ENCODE peak calls at places on chromosomes 3 and 15, in eight cellular contexts. E is mucosa of descending colon; U is brain microvascular endothelial cell; O is cardiac fibroblast; Y is AG04449; W is bronchial epithelial cell; I is astrocyte of the spinal cord; N is Jurkat, Clone E6-1. T is an unnamed sample.

GRCh38 chr3:60588806-60589205 is 662.4 kb downstream of the FHIT start:
- DNase-seq in E (no peak), U (peak; percentile 39), O (peak; percentile 54), Y (no peak), W (peak; percentile 98), I (peak; percentile 61), N (no peak), T (no peak)

GRCh38 chr3:126393563-126393962 is 1.1 kb upstream of the CFAP100 start:
- DNase-seq in E (no peak), U (no peak), O (no peak), Y (no peak), W (no peak), I (no peak), N (no peak), T (no peak)

GRCh38 chr3:129794319-129795201 is 99.0 kb downstream of the TMCC1 start:
- DNase-seq in E (peak; percentile 70), U (no peak), O (peak; percentile 70), Y (no peak), W (peak; percentile 98), I (peak; percentile 50), N (no peak), T (peak; percentile 38)

GRCh38 chr3:23077126-23077525 is 126.0 kb upstream of the UBE2E2 start:
- DNase-seq in E (no peak), U (no peak), O (no peak), Y (no peak), W (peak; percentile 75), I (no peak), N (no peak), T (no peak)

GRCh38 chr3:4421121-4421520 is 45.9 kb downstream of the SUMF1 start:
- DNase-seq in E (no peak), U (peak; percentile 80), O (peak; percentile 88), Y (no peak), W (peak; percentile 97), I (peak; percentile 60), N (no peak), T (peak; percentile 75)

GRCh38 chr3:172522871-172523818 is at the start of gene TNFSF10:
- DNase-seq in E (peak; percentile 83), U (no peak), O (no peak), Y (no peak), W (peak; percentile 81), I (no peak), N (peak; percentile 62), T (no peak)

GRCh38 chr3:124846189-124846588 is 41.0 kb downstream of the ITGB5 start:
- DNase-seq in E (no peak), U (peak; percentile 59), O (peak; percentile 92), Y (no peak), W (peak; percentile 28), I (peak; percentile 73), N (no peak), T (peak; percentile 90)

GRCh38 chr15:60932051-60932915 is 296.8 kb downstream of the RORA start:
- DNase-seq in E (no peak), U (no peak), O (peak; percentile 80), Y (peak; percentile 21), W (peak; percentile 95), I (peak; percentile 62), N (peak; percentile 19), T (peak; percentile 45)

GRCh38 chr3:21962456-21962855 is 211.4 kb upstream of the ZNF385D start:
- DNase-seq in E (no peak), U (peak; percentile 57), O (peak; percentile 74), Y (no peak), W (no peak), I (peak; percentile 65), N (no peak), T (peak; percentile 85)

GRCh38 chr15:66095871-66096710 is 157.5 kb downstream of the MEGF11 start:
- DNase-seq in E (no peak), U (no peak), O (no peak), Y (no peak), W (no peak), I (no peak), N (no peak), T (no peak)

GRCh38 chr15:27495963-27496459 is 525.0 kb downstream of the GABRG3 start:
- DNase-seq in E (no peak), U (no peak), O (no peak), Y (no peak), W (no peak), I (no peak), N (no peak), T (no peak)

GRCh38 chr15:74423443-74424257 is 10.1 kb downstream of the SEMA7A start:
- DNase-seq in E (no peak), U (no peak), O (no peak), Y (no peak), W (peak; percentile 95), I (no peak), N (no peak), T (no peak)

GRCh38 chr15:31177936-31178335 is 76.4 kb upstream of the TRPM1 start:
- DNase-seq in E (no peak), U (no peak), O (no peak), Y (no peak), W (peak; percentile 9), I (no peak), N (no peak), T (no peak)

GRCh38 chr3:88000853-88001252 is 58.0 kb downstream of the CGGBP1 start:
- DNase-seq in E (no peak), U (no peak), O (peak; percentile 8), Y (no peak), W (no peak), I (peak; percentile 22), N (no peak), T (peak; percentile 52)

GRCh38 chr3:87993566-87993965 is 65.2 kb downstream of the CGGBP1 start:
- DNase-seq in E (no peak), U (no peak), O (no peak), Y (no peak), W (no peak), I (no peak), N (no peak), T (no peak)

GRCh38 chr3:87997966-87998365 is 60.8 kb downstream of the CGGBP1 start:
- DNase-seq in E (no peak), U (no peak), O (no peak), Y (no peak), W (no peak), I (no peak), N (no peak), T (no peak)

GRCh38 chr3:87996845-87997244 is 62.0 kb downstream of the CGGBP1 start:
- DNase-seq in E (no peak), U (no peak), O (no peak), Y (no peak), W (no peak), I (no peak), N (no peak), T (no peak)

DNA sequence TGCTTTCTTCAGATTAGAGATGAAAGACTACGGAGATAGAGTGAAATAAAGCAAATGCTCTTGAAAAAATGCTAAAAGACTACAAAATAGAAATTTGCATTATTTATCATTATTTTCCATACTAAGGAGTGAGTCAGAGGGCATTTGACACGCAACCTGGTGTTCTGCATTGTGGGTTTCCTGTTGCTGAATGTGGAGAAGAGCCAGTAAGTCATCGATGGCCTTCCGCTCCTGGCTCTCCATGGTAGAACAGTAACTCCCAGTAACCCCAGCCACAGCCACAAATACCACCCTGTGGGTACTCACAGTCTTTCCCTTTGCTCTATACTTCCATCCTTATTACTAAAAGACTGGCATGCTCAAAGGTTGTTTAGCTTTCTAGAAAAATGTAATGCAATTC is 61.5 kb downstream of the CGGBP1 start:
- DNase-seq in E (no peak), U (peak; percentile 79), O (peak; percentile 55), Y (no peak), W (peak; percentile 48), I (peak; percentile 49), N (no peak), T (peak; percentile 72)
- H3K4me3 ChIP-seq in E (no peak overlapping the region), U (no peak overlapping the region), O (no peak overlapping the region), Y (no peak overlapping the region), W (no peak overlapping the region), I (no peak overlapping the region), N (no peak overlapping the region), T (no peak overlapping the region)

GRCh38 chr15:39248204-39248603 is 332.7 kb upstream of the THBS1 start:
- DNase-seq in E (no peak), U (peak; percentile 51), O (peak; percentile 96), Y (no peak), W (peak; percentile 41), I (peak; percentile 71), N (no peak), T (no peak)
- H3K4me3 ChIP-seq in E (no peak overlapping the region), U (no peak overlapping the region), O (no peak overlapping the region), Y (no peak overlapping the region), W (no peak overlapping the region), I (no peak overlapping the region), N (no peak overlapping the region), T (no peak overlapping the region)

GRCh38 chr3:9130318-9131110 is 118.9 kb downstream of the SRGAP3 start:
- DNase-seq in E (no peak), U (no peak), O (no peak), Y (no peak), W (no peak), I (no peak), N (no peak), T (no peak)

GRCh38 chr3:9135526-9135925 is 113.9 kb downstream of the SRGAP3 start:
- DNase-seq in E (no peak), U (no peak), O (no peak), Y (no peak), W (no peak), I (no peak), N (no peak), T (no peak)

GRCh38 chr3:9136746-9137434 is 112.6 kb downstream of the SRGAP3 start:
- DNase-seq in E (no peak), U (no peak), O (no peak), Y (no peak), W (no peak), I (no peak), N (no peak), T (no peak)

GRCh38 chr3:9139366-9139765 is 110.1 kb downstream of the SRGAP3 start:
- DNase-seq in E (no peak), U (no peak), O (no peak), Y (no peak), W (no peak), I (no peak), N (no peak), T (no peak)

DNA sequence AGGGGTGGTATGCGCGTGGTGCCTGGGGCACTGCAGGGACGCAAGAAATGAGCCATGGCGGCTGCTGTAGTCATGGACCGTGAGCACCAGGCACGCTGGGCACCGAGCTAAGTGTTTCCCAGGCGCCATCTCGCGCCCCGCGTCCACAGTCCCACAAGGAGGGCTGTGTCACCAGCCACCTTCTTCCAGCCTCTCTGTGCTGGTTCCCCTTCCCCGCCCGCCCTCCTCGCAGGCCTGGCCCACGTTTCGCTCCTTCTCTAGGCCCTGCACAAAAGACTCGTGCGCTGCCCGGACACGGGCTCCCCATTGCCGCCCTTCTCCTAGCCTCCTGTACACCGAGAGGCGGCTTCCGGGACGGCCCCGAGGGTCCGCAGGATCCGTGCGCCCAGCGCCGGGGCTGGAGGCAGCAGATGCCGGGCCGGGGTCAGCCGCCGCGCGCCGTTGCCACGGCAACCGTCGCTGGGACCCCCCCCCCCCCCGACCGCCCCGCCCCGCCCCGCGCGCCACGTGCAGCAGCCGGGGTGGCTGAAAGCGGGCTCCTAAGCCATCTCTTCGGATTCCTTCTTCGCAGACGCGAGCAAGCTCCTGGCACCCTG is 113.4 kb downstream of the SRGAP3 start:
- DNase-seq in E (no peak), U (no peak), O (no peak), Y (no peak), W (no peak), I (no peak), N (no peak), T (no peak)
- H3K4me3 ChIP-seq in E (no peak overlapping the region), U (peak overlapping the region; percentile 26), O (no peak overlapping the region), Y (no peak overlapping the region), W (peak overlapping the region; percentile 8), I (peak overlapping the region; percentile 18), N (no peak overlapping the region), T (no peak overlapping the region)

DNA sequence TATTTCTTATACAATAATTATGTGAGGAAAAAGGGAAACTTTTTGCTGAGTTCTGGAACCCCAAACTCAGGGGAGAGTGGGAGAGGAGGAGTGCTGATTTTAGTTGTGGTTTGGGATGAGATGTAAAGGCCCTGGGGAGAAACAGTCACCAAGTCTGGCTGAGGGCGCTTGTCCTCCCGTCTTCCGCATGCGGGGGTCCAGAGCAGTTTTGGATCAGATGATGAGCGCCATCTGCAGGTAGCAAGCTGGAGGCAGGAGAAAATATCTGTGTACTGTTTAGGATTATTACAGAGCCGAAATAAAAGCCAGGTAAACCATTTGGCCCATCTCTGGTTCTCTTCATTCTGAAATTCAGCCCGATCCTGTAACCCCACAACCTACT is 1.6 kb upstream of the PARP14 start:
- DNase-seq in E (peak; percentile 75), U (peak; percentile 73), O (peak; percentile 87), Y (peak; percentile 14), W (peak; percentile 67), I (peak; percentile 79), N (peak; percentile 80), T (peak; percentile 84)
- H3K4me3 ChIP-seq in E (no peak overlapping the region), U (peak overlapping the region; percentile 43), O (peak overlapping the region; percentile 85), Y (peak overlapping the region; percentile 38), W (peak overlapping the region; percentile 7), I (peak overlapping the region; percentile 25), N (peak overlapping the region; percentile 75), T (peak overlapping the region; percentile 49)